ENCODE peak calls at places on chromosome 4, in ten cellular contexts. One of them, this sample, is unnamed.

GRCh38 chr4:168817418-168817817 is 192.6 kb downstream of the CBR4 start:
- DNase-seq in suprapubic skin: no peak
- DNase-seq in stomach: no peak
- DNase-seq in transverse colon: no peak
- DNase-seq in tibial nerve: no peak
- DNase-seq in A549: no peak
- DNase-seq in prostate gland: no peak
- DNase-seq in HCT116: no peak
- DNase-seq in esophagus squamous epithelium: no peak
- DNase-seq in endothelial cell of umbilical vein: peak
- DNase-seq in this sample: no peak

GRCh38 chr4:183905081-183905592 is at the start of gene STOX2:
- DNase-seq in transverse colon: peak
- DNase-seq in stomach: peak
- DNase-seq in suprapubic skin: peak
- DNase-seq in tibial nerve: peak
- DNase-seq in endothelial cell of umbilical vein: peak
- DNase-seq in A549: peak
- DNase-seq in esophagus squamous epithelium: peak
- DNase-seq in HCT116: no peak
- DNase-seq in prostate gland: peak
- DNase-seq in this sample: peak

GRCh38 chr4:113880240-113881028 is 99.0 kb downstream of the ARSJ start:
- DNase-seq in HCT116: no peak
- DNase-seq in esophagus squamous epithelium: no peak
- DNase-seq in A549: no peak
- DNase-seq in prostate gland: no peak
- DNase-seq in tibial nerve: no peak
- DNase-seq in endothelial cell of umbilical vein: peak
- DNase-seq in transverse colon: no peak
- DNase-seq in stomach: no peak
- DNase-seq in suprapubic skin: no peak
- DNase-seq in this sample: no peak

GRCh38 chr4:106421441-106422296 is 53.1 kb upstream of the GIMD1 start:
- DNase-seq in tibial nerve: no peak
- DNase-seq in HCT116: no peak
- DNase-seq in transverse colon: no peak
- DNase-seq in esophagus squamous epithelium: no peak
- DNase-seq in stomach: no peak
- DNase-seq in suprapubic skin: no peak
- DNase-seq in A549: peak
- DNase-seq in endothelial cell of umbilical vein: no peak
- DNase-seq in prostate gland: no peak
- DNase-seq in this sample: no peak

GRCh38 chr4:150323551-150324325 is 245.5 kb downstream of the DCLK2 start:
- DNase-seq in suprapubic skin: no peak
- DNase-seq in transverse colon: no peak
- DNase-seq in tibial nerve: no peak
- DNase-seq in prostate gland: no peak
- DNase-seq in stomach: no peak
- DNase-seq in HCT116: no peak
- DNase-seq in A549: no peak
- DNase-seq in esophagus squamous epithelium: no peak
- DNase-seq in endothelial cell of umbilical vein: peak
- DNase-seq in this sample: no peak

GRCh38 chr4:173346074-173346473 is 11.9 kb upstream of the HMGB2 start:
- DNase-seq in stomach: no peak
- DNase-seq in esophagus squamous epithelium: no peak
- DNase-seq in HCT116: no peak
- DNase-seq in A549: no peak
- DNase-seq in prostate gland: no peak
- DNase-seq in tibial nerve: no peak
- DNase-seq in transverse colon: no peak
- DNase-seq in endothelial cell of umbilical vein: no peak
- DNase-seq in suprapubic skin: no peak
- DNase-seq in this sample: no peak

GRCh38 chr4:7852568-7853185 is 87.0 kb downstream of the AFAP1 start:
- DNase-seq in endothelial cell of umbilical vein: no peak
- DNase-seq in prostate gland: no peak
- DNase-seq in A549: no peak
- DNase-seq in esophagus squamous epithelium: no peak
- DNase-seq in HCT116: no peak
- DNase-seq in transverse colon: no peak
- DNase-seq in stomach: no peak
- DNase-seq in suprapubic skin: no peak
- DNase-seq in tibial nerve: peak
- DNase-seq in this sample: peak

GRCh38 chr4:74123065-74123728 is 24.2 kb upstream of the CXCL2 start:
- DNase-seq in transverse colon: no peak
- DNase-seq in HCT116: no peak
- DNase-seq in suprapubic skin: no peak
- DNase-seq in tibial nerve: no peak
- DNase-seq in endothelial cell of umbilical vein: no peak
- DNase-seq in stomach: no peak
- DNase-seq in A549: peak
- DNase-seq in esophagus squamous epithelium: no peak
- DNase-seq in prostate gland: peak
- DNase-seq in this sample: peak

GRCh38 chr4:158578476-158578875 is 56.8 kb downstream of the RXFP1 start:
- DNase-seq in suprapubic skin: no peak
- DNase-seq in A549: peak
- DNase-seq in transverse colon: no peak
- DNase-seq in endothelial cell of umbilical vein: peak
- DNase-seq in esophagus squamous epithelium: no peak
- DNase-seq in HCT116: peak
- DNase-seq in tibial nerve: no peak
- DNase-seq in prostate gland: no peak
- DNase-seq in stomach: no peak
- DNase-seq in this sample: no peak

GRCh38 chr4:153220709-153221367 is 16.6 kb downstream of the TRIM2 start:
- DNase-seq in endothelial cell of umbilical vein: no peak
- DNase-seq in esophagus squamous epithelium: no peak
- DNase-seq in tibial nerve: no peak
- DNase-seq in prostate gland: no peak
- DNase-seq in stomach: no peak
- DNase-seq in A549: no peak
- DNase-seq in suprapubic skin: no peak
- DNase-seq in HCT116: no peak
- DNase-seq in transverse colon: no peak
- DNase-seq in this sample: no peak

GRCh38 chr4:153221783-153222161 is 17.5 kb downstream of the TRIM2 start:
- DNase-seq in esophagus squamous epithelium: no peak
- DNase-seq in prostate gland: no peak
- DNase-seq in transverse colon: no peak
- DNase-seq in stomach: no peak
- DNase-seq in A549: no peak
- DNase-seq in tibial nerve: no peak
- DNase-seq in endothelial cell of umbilical vein: no peak
- DNase-seq in suprapubic skin: no peak
- DNase-seq in HCT116: no peak
- DNase-seq in this sample: no peak

GRCh38 chr4:153223418-153223792 is 19.2 kb downstream of the TRIM2 start:
- DNase-seq in prostate gland: no peak
- DNase-seq in endothelial cell of umbilical vein: no peak
- DNase-seq in transverse colon: no peak
- DNase-seq in tibial nerve: no peak
- DNase-seq in A549: no peak
- DNase-seq in suprapubic skin: no peak
- DNase-seq in HCT116: no peak
- DNase-seq in stomach: no peak
- DNase-seq in esophagus squamous epithelium: no peak
- DNase-seq in this sample: no peak

GRCh38 chr4:153222790-153223417 is 18.7 kb downstream of the TRIM2 start:
- DNase-seq in suprapubic skin: peak
- DNase-seq in transverse colon: peak
- DNase-seq in tibial nerve: peak
- DNase-seq in esophagus squamous epithelium: no peak
- DNase-seq in HCT116: no peak
- DNase-seq in stomach: peak
- DNase-seq in prostate gland: peak
- DNase-seq in endothelial cell of umbilical vein: peak
- DNase-seq in A549: no peak
- DNase-seq in this sample: peak

DNA sequence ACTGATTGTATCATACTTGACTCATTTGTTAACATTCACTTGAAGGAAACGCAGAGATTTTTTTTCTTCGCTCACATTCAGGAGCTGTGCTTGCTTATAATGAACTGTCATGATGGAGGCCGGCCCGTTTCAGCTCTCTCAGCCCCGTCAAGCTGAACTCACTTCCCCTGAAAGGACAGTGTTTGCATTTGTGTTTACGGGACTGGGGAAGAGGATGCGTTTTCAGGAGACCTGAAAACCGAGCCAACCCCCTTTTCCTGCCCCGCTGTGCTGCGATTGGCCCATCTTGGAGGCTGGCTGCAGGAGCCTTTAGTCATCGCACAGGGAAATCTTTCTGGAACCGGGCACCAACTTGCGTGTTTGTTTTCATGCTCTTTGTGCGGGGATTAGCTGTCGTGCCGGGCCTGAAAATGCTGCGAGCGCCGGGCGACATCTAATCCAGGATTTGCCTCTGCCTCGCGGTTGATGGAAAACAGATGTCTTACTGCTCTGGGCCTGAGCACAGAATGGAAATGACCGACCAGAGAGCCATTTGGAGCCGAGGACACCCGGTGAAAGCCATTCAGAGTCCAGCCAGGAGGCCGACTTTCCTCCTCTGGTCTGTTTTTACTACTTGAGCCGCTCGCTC is 18.0 kb downstream of the TRIM2 start:
- DNase-seq in suprapubic skin: peak
- DNase-seq in A549: no peak
- DNase-seq in esophagus squamous epithelium: no peak
- DNase-seq in stomach: peak
- DNase-seq in endothelial cell of umbilical vein: peak
- DNase-seq in tibial nerve: peak
- DNase-seq in HCT116: no peak
- DNase-seq in transverse colon: peak
- DNase-seq in prostate gland: peak
- DNase-seq in this sample: peak
- TF ChIP-seq POLR2A in suprapubic skin: no peak
- TF ChIP-seq POLR2A in A549: no peak
- TF ChIP-seq POLR2A in esophagus squamous epithelium: peak
- TF ChIP-seq POLR2A in stomach: no peak
- TF ChIP-seq POLR2A in endothelial cell of umbilical vein: no peak
- TF ChIP-seq POLR2A in tibial nerve: no peak
- TF ChIP-seq POLR2A in HCT116: no peak
- TF ChIP-seq POLR2A in transverse colon: peak
- TF ChIP-seq POLR2A in prostate gland: peak
- TF ChIP-seq POLR2A in this sample: peak

GRCh38 chr4:108172780-108173598 is 4.3 kb upstream of the LEF1 start:
- DNase-seq in esophagus squamous epithelium: no peak
- DNase-seq in tibial nerve: peak
- DNase-seq in suprapubic skin: no peak
- DNase-seq in HCT116: no peak
- DNase-seq in endothelial cell of umbilical vein: peak
- DNase-seq in prostate gland: peak
- DNase-seq in stomach: peak
- DNase-seq in A549: no peak
- DNase-seq in transverse colon: peak
- DNase-seq in this sample: peak
- TF ChIP-seq POLR2A in esophagus squamous epithelium: peak
- TF ChIP-seq POLR2A in tibial nerve: no peak
- TF ChIP-seq POLR2A in suprapubic skin: no peak
- TF ChIP-seq POLR2A in HCT116: no peak
- TF ChIP-seq POLR2A in endothelial cell of umbilical vein: no peak
- TF ChIP-seq POLR2A in prostate gland: peak
- TF ChIP-seq POLR2A in stomach: no peak
- TF ChIP-seq POLR2A in A549: no peak
- TF ChIP-seq POLR2A in transverse colon: no peak
- TF ChIP-seq POLR2A in this sample: peak

GRCh38 chr4:185464184-185464583 is 7.3 kb downstream of the CCDC110 start:
- DNase-seq in suprapubic skin: no peak
- DNase-seq in endothelial cell of umbilical vein: no peak
- DNase-seq in stomach: no peak
- DNase-seq in esophagus squamous epithelium: no peak
- DNase-seq in A549: no peak
- DNase-seq in transverse colon: no peak
- DNase-seq in prostate gland: no peak
- DNase-seq in HCT116: no peak
- DNase-seq in tibial nerve: no peak
- DNase-seq in this sample: no peak
- TF ChIP-seq POLR2A in suprapubic skin: no peak
- TF ChIP-seq POLR2A in endothelial cell of umbilical vein: no peak
- TF ChIP-seq POLR2A in stomach: no peak
- TF ChIP-seq POLR2A in esophagus squamous epithelium: no peak
- TF ChIP-seq POLR2A in A549: no peak
- TF ChIP-seq POLR2A in transverse colon: no peak
- TF ChIP-seq POLR2A in prostate gland: no peak
- TF ChIP-seq POLR2A in HCT116: no peak
- TF ChIP-seq POLR2A in tibial nerve: no peak
- TF ChIP-seq POLR2A in this sample: no peak

GRCh38 chr4:142267101-142267500 is 579.0 kb downstream of the INPP4B start:
- DNase-seq in esophagus squamous epithelium: no peak
- DNase-seq in suprapubic skin: no peak
- DNase-seq in endothelial cell of umbilical vein: no peak
- DNase-seq in prostate gland: no peak
- DNase-seq in tibial nerve: no peak
- DNase-seq in transverse colon: no peak
- DNase-seq in stomach: no peak
- DNase-seq in HCT116: no peak
- DNase-seq in A549: no peak
- DNase-seq in this sample: no peak

GRCh38 chr4:142271832-142272231 is 574.3 kb downstream of the INPP4B start:
- DNase-seq in HCT116: no peak
- DNase-seq in esophagus squamous epithelium: no peak
- DNase-seq in endothelial cell of umbilical vein: no peak
- DNase-seq in transverse colon: no peak
- DNase-seq in prostate gland: no peak
- DNase-seq in stomach: no peak
- DNase-seq in suprapubic skin: no peak
- DNase-seq in A549: no peak
- DNase-seq in tibial nerve: no peak
- DNase-seq in this sample: no peak

GRCh38 chr4:142274137-142274536 is 572.0 kb downstream of the INPP4B start:
- DNase-seq in tibial nerve: no peak
- DNase-seq in HCT116: no peak
- DNase-seq in prostate gland: no peak
- DNase-seq in endothelial cell of umbilical vein: no peak
- DNase-seq in A549: no peak
- DNase-seq in stomach: no peak
- DNase-seq in transverse colon: no peak
- DNase-seq in esophagus squamous epithelium: no peak
- DNase-seq in suprapubic skin: no peak
- DNase-seq in this sample: no peak

GRCh38 chr4:142278171-142278570 is 567.9 kb downstream of the INPP4B start:
- DNase-seq in tibial nerve: no peak
- DNase-seq in esophagus squamous epithelium: no peak
- DNase-seq in HCT116: no peak
- DNase-seq in stomach: no peak
- DNase-seq in prostate gland: no peak
- DNase-seq in A549: no peak
- DNase-seq in transverse colon: no peak
- DNase-seq in endothelial cell of umbilical vein: no peak
- DNase-seq in suprapubic skin: no peak
- DNase-seq in this sample: no peak

DNA sequence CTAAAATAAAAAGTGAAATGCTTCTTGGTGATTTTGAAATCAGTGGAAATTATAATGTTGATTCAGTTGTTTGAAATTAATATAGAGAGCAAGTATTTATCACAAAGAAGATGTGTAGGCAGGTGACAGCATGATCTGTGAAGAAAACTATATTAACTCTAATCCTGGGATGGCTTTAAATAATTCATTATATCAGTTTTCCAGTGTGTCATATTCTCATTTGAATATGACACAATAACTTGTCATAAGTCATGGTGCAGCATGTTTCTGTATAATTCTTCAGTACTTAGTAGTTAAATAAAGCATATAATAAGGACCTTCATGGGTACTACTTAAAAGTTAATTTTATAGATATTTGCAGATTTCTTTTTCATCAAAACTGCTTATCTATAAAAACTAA is 573.6 kb downstream of the INPP4B start:
- DNase-seq in transverse colon: no peak
- DNase-seq in prostate gland: no peak
- DNase-seq in suprapubic skin: no peak
- DNase-seq in stomach: no peak
- DNase-seq in HCT116: no peak
- DNase-seq in A549: no peak
- DNase-seq in tibial nerve: no peak
- DNase-seq in esophagus squamous epithelium: no peak
- DNase-seq in endothelial cell of umbilical vein: no peak
- DNase-seq in this sample: no peak
- TF ChIP-seq POLR2A in transverse colon: no peak
- TF ChIP-seq POLR2A in prostate gland: no peak
- TF ChIP-seq POLR2A in suprapubic skin: no peak
- TF ChIP-seq POLR2A in stomach: no peak
- TF ChIP-seq POLR2A in HCT116: no peak
- TF ChIP-seq POLR2A in A549: no peak
- TF ChIP-seq POLR2A in tibial nerve: no peak
- TF ChIP-seq POLR2A in esophagus squamous epithelium: no peak
- TF ChIP-seq POLR2A in endothelial cell of umbilical vein: no peak
- TF ChIP-seq POLR2A in this sample: no peak

This sample was measured in thyroid gland.